ENCODE peak calls at places on chromosomes 11 and 22, in four cellular contexts. L, J, R and C are unnamed samples.

GRCh38 chr11:121310908-121311307 is 18.3 kb downstream of the SC5D start:
- DNase-seq in R (no peak), L (no peak), J (no peak), C (no peak)

GRCh38 chr11:31655483-31655882 is 145.9 kb downstream of the ELP4 start:
- DNase-seq in J (peak; percentile 84), L (no peak), R (no peak), C (no peak)

GRCh38 chr11:96067160-96067559 is 143.3 kb upstream of the MTMR2 start:
- DNase-seq in L (no peak), J (no peak), R (no peak), C (no peak)

GRCh38 chr11:125084057-125084416 is 20.9 kb downstream of the SLC37A2 start:
- DNase-seq in R (no peak), L (peak; percentile 45), J (no peak), C (no peak)

GRCh38 chr11:95884364-95884763 is 39.5 kb downstream of the MTMR2 start:
- DNase-seq in L (no peak), R (no peak), J (no peak), C (no peak)

GRCh38 chr22:30880847-30881246 is 87.7 kb downstream of the MORC2 start:
- DNase-seq in L (peak; percentile 22), J (no peak), R (no peak), C (no peak)

GRCh38 chr11:124174001-124174400 is 9.1 kb upstream of the OR10D3 start:
- DNase-seq in L (no peak), R (no peak), J (peak; percentile 2), C (no peak)

GRCh38 chr11:108803781-108804180 is 138.9 kb downstream of the DDX10 start:
- DNase-seq in L (no peak), J (no peak), R (no peak), C (no peak)

GRCh38 chr11:129333873-129334272 is 41.8 kb upstream of the BARX2 start:
- DNase-seq in J (no peak), L (no peak), R (no peak), C (no peak)

GRCh38 chr11:94283678-94284077 is 20.7 kb upstream of the IZUMO1R start:
- DNase-seq in L (no peak), J (no peak), R (no peak), C (no peak)

GRCh38 chr11:62792193-62792575 is 378 bp upstream of the TMEM223 start:
- DNase-seq in J (no peak), R (peak; percentile 60), L (peak; percentile 54), C (no peak)

GRCh38 chr22:39686178-39686620 is 115.6 kb downstream of the CACNA1I start:
- DNase-seq in J (no peak), R (no peak), L (no peak), C (no peak)

DNA sequence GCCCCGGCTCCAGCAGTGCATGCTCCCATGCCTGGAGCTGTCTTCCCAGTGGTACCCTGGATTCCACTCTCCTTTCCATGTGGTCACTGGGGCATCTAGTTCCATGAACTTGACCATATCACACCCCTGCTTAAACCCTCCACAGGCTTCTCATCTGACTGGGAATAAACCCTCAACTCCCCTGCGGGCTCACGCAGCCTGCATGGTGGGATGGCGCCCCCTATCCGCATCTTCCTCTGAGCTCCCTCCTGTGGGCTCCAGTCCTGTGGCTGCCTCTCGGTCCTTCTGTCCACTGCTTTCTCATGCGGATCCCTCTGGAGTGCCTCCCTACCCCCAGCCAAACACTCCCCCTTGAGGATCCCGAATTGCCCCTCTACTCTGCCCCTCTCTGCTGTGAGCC is 41.4 kb upstream of the TTLL12 start:
- DNase-seq in R (no peak), J (peak; percentile 10), L (no peak), C (peak; percentile 64)
- TF ChIP-seq CTCF in R (no peak), J (peak; percentile 71), L (no peak), C (peak; percentile 43)

GRCh38 chr22:48979482-48979881 is 848.2 kb downstream of the BRD1 start:
- DNase-seq in R (no peak), L (no peak), J (peak; percentile 26), C (no peak)
- TF ChIP-seq CTCF in R (peak; percentile 12), L (no peak), J (peak; percentile 58), C (peak; percentile 23)

DNA sequence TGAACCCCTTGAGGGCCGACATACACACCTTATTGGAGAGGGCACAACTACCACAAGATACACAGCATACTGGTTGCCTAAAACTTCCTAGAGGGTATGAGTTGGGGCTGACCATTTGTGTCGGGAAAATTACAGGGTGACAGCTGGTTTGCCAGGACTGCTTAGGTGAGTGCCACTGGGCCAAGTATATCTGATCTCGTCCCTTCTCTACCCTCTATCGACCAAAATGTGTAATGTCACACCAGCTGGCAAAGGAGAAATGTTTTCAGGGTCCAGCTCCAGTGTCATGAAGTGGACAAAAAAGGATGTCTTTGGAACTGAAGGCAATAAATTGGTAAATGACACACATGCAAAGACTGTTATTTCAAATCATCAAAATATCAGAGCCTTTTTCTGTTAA is 126.1 kb downstream of the PGR start:
- DNase-seq in J (peak; percentile 18), R (no peak), L (no peak), C (no peak)
- TF ChIP-seq CTCF in J (peak; percentile 41), R (no peak), L (no peak), C (peak; percentile 27)

GRCh38 chr11:83881428-83881827 is 595.3 kb upstream of the CCDC90B start:
- DNase-seq in R (no peak), L (no peak), J (no peak), C (no peak)
- TF ChIP-seq CTCF in R (no peak), L (no peak), J (no peak), C (no peak)

GRCh38 chr11:69359735-69360470 is 65.9 kb downstream of the MYEOV start:
- DNase-seq in L (no peak), J (no peak), R (no peak), C (no peak)
- TF ChIP-seq CTCF in L (no peak), J (no peak), R (no peak), C (no peak)

GRCh38 chr11:44134625-44135024 is 39.1 kb downstream of the EXT2 start:
- DNase-seq in R (no peak), L (no peak), J (no peak), C (no peak)
- TF ChIP-seq CTCF in R (no peak), L (no peak), J (no peak), C (no peak)

GRCh38 chr22:32448980-32449379 is 15.3 kb downstream of the BPIFC start:
- DNase-seq in J (no peak), L (no peak), R (no peak), C (no peak)
- TF ChIP-seq CTCF in J (no peak), L (no peak), R (no peak), C (no peak)